ENCODE peak calls at places on chromosomes 6 and 20, in eight cellular contexts. L is brain microvascular endothelial cell; E is stimulated activated CD8-positive, alpha-beta memory T cell treated with anti-CD3 and anti-CD28 coated beads, Interleukin-2, amount 100 ng/mL, for 1 hour; F is activated T-helper 1 cell treated with anti-CD3 and anti-CD28 coated beads, Interleukin-2, amount 50 U/mL, for 16 hours; V is K562; B is endodermal cell; U is sciatic nerve; H is T follicular helper cell. D is an unnamed sample.

GRCh38 chr6:134477991-134478635 is 160.2 kb upstream of the SGK1 start:
- DNase-seq in L (peak; percentile 40), E (no peak), F (no peak), V (no peak), B (no peak), U (no peak), H (no peak), D (no peak)

GRCh38 chr20:62183426-62184142 is 756 bp downstream of the MTG2 start:
- DNase-seq in L (no peak), E (no peak), F (no peak), V (no peak), B (no peak), U (no peak), H (no peak), D (no peak)

GRCh38 chr20:31654534-31654933 is 16.8 kb downstream of the COX4I2 start:
- DNase-seq in L (no peak), E (no peak), F (no peak), V (no peak), B (no peak), U (no peak), H (no peak), D (no peak)

GRCh38 chr6:16964553-16965499 is 137.0 kb upstream of the STMND1 start:
- DNase-seq in L (peak; percentile 76), E (peak; percentile 36), F (peak; percentile 35), V (peak; percentile 76), B (peak; percentile 96), U (peak; percentile 81), H (peak; percentile 48), D (peak; percentile 91)

GRCh38 chr6:101011165-101011564 is 130.0 kb upstream of the ASCC3 start:
- DNase-seq in L (no peak), E (no peak), F (no peak), V (no peak), B (no peak), U (no peak), H (no peak), D (no peak)

GRCh38 chr20:51769941-51770615 is 1.9 kb upstream of the ATP9A start:
- DNase-seq in L (no peak), E (no peak), F (no peak), V (no peak), B (no peak), U (no peak), H (no peak), D (no peak)

GRCh38 chr6:89037156-89037900 is 43.2 kb upstream of the PNRC1 start:
- DNase-seq in L (no peak), E (no peak), F (no peak), V (no peak), B (no peak), U (no peak), H (no peak), D (no peak)

GRCh38 chr6:162388383-162388777 is 339.2 kb downstream of the PRKN start:
- DNase-seq in L (no peak), E (no peak), F (no peak), V (no peak), B (no peak), U (no peak), H (no peak), D (no peak)

GRCh38 chr6:106609699-106610098 is 19.6 kb downstream of the RTN4IP1 start:
- DNase-seq in L (no peak), E (no peak), F (no peak), V (no peak), B (peak; percentile 69), U (no peak), H (no peak), D (peak; percentile 58)

GRCh38 chr20:46694484-46694883 is 5.2 kb upstream of the TP53RK start:
- DNase-seq in L (no peak), E (no peak), F (no peak), V (peak; percentile 35), B (no peak), U (no peak), H (no peak), D (no peak)

GRCh38 chr6:34065470-34066283 is 80.2 kb downstream of the GRM4 start:
- DNase-seq in L (no peak), E (no peak), F (no peak), V (peak; percentile 48), B (no peak), U (no peak), H (no peak), D (no peak)

GRCh38 chr6:1686117-1687098 is 76.7 kb downstream of the FOXC1 start:
- DNase-seq in L (peak; percentile 93), E (no peak), F (no peak), V (no peak), B (no peak), U (no peak), H (no peak), D (no peak)

GRCh38 chr20:18001131-18001921 is 32.5 kb downstream of the MGME1 start:
- DNase-seq in L (peak; percentile 60), E (no peak), F (no peak), V (no peak), B (peak; percentile 70), U (peak; percentile 79), H (no peak), D (no peak)

GRCh38 chr6:40894962-40895799 is 143.8 kb downstream of the UNC5CL start:
- DNase-seq in L (peak; percentile 43), E (no peak), F (no peak), V (peak; percentile 57), B (peak; percentile 94), U (peak; percentile 66), H (no peak), D (peak; percentile 87)

GRCh38 chr6:152696543-152696942 is 1.2 kb upstream of the MYCT1 start:
- DNase-seq in L (peak; percentile 84), E (no peak), F (no peak), V (no peak), B (no peak), U (no peak), H (no peak), D (no peak)

GRCh38 chr6:42387336-42387735 is 64.4 kb downstream of the TRERF1 start:
- DNase-seq in L (no peak), E (no peak), F (no peak), V (no peak), B (no peak), U (no peak), H (peak; percentile 36), D (no peak)

GRCh38 chr6:141203902-141204575 is 928.7 kb upstream of the GJE1 start:
- DNase-seq in L (peak; percentile 1), E (no peak), F (no peak), V (no peak), B (no peak), U (no peak), H (no peak), D (no peak)

GRCh38 chr6:107030151-107030550 is 2.2 kb downstream of the MTRES1 start:
- DNase-seq in L (no peak), E (no peak), F (no peak), V (no peak), B (no peak), U (no peak), H (no peak), D (no peak)

GRCh38 chr6:128979061-128979460 is 96.1 kb downstream of the LAMA2 start:
- DNase-seq in L (no peak), E (no peak), F (no peak), V (no peak), B (no peak), U (no peak), H (no peak), D (no peak)

D was measured in H9.